ENCODE peak calls at places on chromosomes 7 and 10, in nine cellular contexts. M, J, L, Z, R, X, I, E and C are unnamed samples.

GRCh38 chr10:132624847-132625839 is 87.6 kb downstream of the INPP5A start:
- DNase-seq in M (no peak), J (no peak), L (no peak), Z (peak; percentile 20), R (no peak), X (no peak), I (no peak), E (no peak), C (no peak)

GRCh38 chr7:39428221-39428620 is 138.0 kb upstream of the YAE1 start:
- DNase-seq in M (no peak), J (peak; percentile 73), L (no peak), Z (peak; percentile 48), R (peak; percentile 75), X (no peak), I (peak; percentile 64), E (no peak), C (no peak)

GRCh38 chr7:1293950-1294728 is 61.5 kb downstream of the UNCX start:
- DNase-seq in M (no peak), J (no peak), L (no peak), Z (no peak), R (no peak), X (no peak), I (no peak), E (no peak), C (no peak)

GRCh38 chr7:33903770-33904679 is 1.3 kb upstream of the BMPER start:
- DNase-seq in M (peak; percentile 53), J (no peak), L (no peak), Z (peak; percentile 45), R (no peak), X (peak; percentile 67), I (peak; percentile 87), E (no peak), C (no peak)

GRCh38 chr10:14665865-14666857 is 108.5 kb downstream of the FAM107B start:
- DNase-seq in M (no peak), J (no peak), L (no peak), Z (peak; percentile 23), R (no peak), X (no peak), I (peak; percentile 47), E (no peak), C (no peak)

GRCh38 chr7:88254721-88255120 is 34.9 kb upstream of the SRI start:
- DNase-seq in M (no peak), J (no peak), L (no peak), Z (no peak), R (no peak), X (no peak), I (peak; percentile 82), E (no peak), C (no peak)

GRCh38 chr7:148238926-148239325 is 351.6 kb upstream of the C7orf33 start:
- DNase-seq in M (no peak), J (no peak), L (no peak), Z (no peak), R (no peak), X (no peak), I (no peak), E (no peak), C (no peak)

GRCh38 chr10:6401562-6402348 is 178.3 kb downstream of the PRKCQ start:
- DNase-seq in M (peak; percentile 60), J (peak; percentile 85), L (peak; percentile 91), Z (peak; percentile 92), R (peak; percentile 44), X (peak; percentile 69), I (peak; percentile 95), E (peak; percentile 36), C (peak; percentile 84)

GRCh38 chr10:49629286-49629915 is 15.6 kb downstream of the CHAT start:
- DNase-seq in M (no peak), J (no peak), L (no peak), Z (no peak), R (no peak), X (peak; percentile 3), I (no peak), E (no peak), C (no peak)

GRCh38 chr7:140402178-140402835 is 1.6 kb upstream of the RAB19 start:
- DNase-seq in M (no peak), J (peak; percentile 48), L (no peak), Z (peak; percentile 76), R (peak; percentile 34), X (no peak), I (peak; percentile 74), E (no peak), C (peak; percentile 39)

GRCh38 chr7:18020138-18020715 is 7.4 kb downstream of the PRPS1L1 start:
- DNase-seq in M (no peak), J (no peak), L (peak; percentile 6), Z (no peak), R (no peak), X (no peak), I (peak; percentile 18), E (no peak), C (no peak)

GRCh38 chr10:100600218-100600617 is 64.5 kb downstream of the HIF1AN start:
- DNase-seq in M (no peak), J (no peak), L (no peak), Z (no peak), R (no peak), X (no peak), I (peak; percentile 8), E (no peak), C (no peak)

GRCh38 chr7:31271641-31272405 is 68.7 kb downstream of the NEUROD6 start:
- DNase-seq in M (no peak), J (no peak), L (no peak), Z (no peak), R (no peak), X (no peak), I (no peak), E (no peak), C (no peak)

GRCh38 chr7:155291045-155291530 is 6.6 kb upstream of the INSIG1 start:
- DNase-seq in M (peak; percentile 59), J (peak; percentile 69), L (peak; percentile 94), Z (peak; percentile 66), R (no peak), X (no peak), I (peak; percentile 83), E (no peak), C (no peak)

GRCh38 chr7:43076189-43076605 is 36.2 kb upstream of the HECW1 start:
- DNase-seq in M (no peak), J (peak; percentile 2), L (no peak), Z (peak; percentile 2), R (peak; percentile 18), X (no peak), I (peak; percentile 37), E (no peak), C (no peak)

GRCh38 chr7:131605280-131605878 is 49.0 kb upstream of the PODXL start:
- DNase-seq in M (no peak), J (no peak), L (no peak), Z (no peak), R (no peak), X (peak; percentile 63), I (no peak), E (no peak), C (no peak)

GRCh38 chr10:29811751-29812427 is 177.1 kb upstream of the SVIL start:
- DNase-seq in M (peak; percentile 33), J (peak; percentile 58), L (no peak), Z (peak; percentile 98), R (peak; percentile 95), X (no peak), I (peak; percentile 95), E (no peak), C (peak; percentile 95)

GRCh38 chr7:134449596-134450194 is 9.2 kb downstream of the AKR1B1 start:
- DNase-seq in M (no peak), J (no peak), L (no peak), Z (peak; percentile 54), R (no peak), X (no peak), I (peak; percentile 42), E (no peak), C (no peak)

GRCh38 chr10:73876971-73877370 is 2.6 kb upstream of the CAMK2G start:
- DNase-seq in M (no peak), J (peak; percentile 14), L (no peak), Z (peak; percentile 58), R (no peak), X (no peak), I (peak; percentile 66), E (no peak), C (no peak)
- H3K4me3 ChIP-seq in M (no peak overlapping the region), J (no peak overlapping the region), L (no peak overlapping the region), Z (no peak overlapping the region), R (no peak overlapping the region), X (no peak overlapping the region), I (no peak overlapping the region), E (no peak overlapping the region), C (no peak overlapping the region)

DNA sequence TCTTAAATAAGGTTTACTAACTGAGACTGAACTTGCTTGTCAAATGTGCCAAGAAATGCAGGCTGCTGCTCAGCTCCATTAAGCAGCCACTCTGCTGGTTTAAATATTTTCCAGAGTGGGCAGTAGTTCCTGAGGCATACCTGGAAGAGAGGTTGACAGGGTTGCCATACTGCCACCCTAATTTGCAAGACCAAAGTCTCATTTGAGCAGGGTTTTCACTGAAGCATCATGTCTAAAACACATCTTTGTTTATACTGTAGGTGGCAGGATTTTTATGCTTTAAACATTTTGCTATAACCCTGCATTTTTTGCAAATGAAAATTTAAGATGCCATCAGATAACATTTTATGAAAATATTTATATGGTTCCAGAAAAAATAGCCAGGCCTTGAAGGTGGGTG is 618.0 kb upstream of the LRRTM3 start:
- DNase-seq in M (no peak), J (no peak), L (no peak), Z (no peak), R (no peak), X (no peak), I (no peak), E (no peak), C (no peak)
- H3K4me3 ChIP-seq in M (no peak overlapping the region), J (no peak overlapping the region), L (no peak overlapping the region), Z (no peak overlapping the region), R (no peak overlapping the region), X (no peak overlapping the region), I (no peak overlapping the region), E (no peak overlapping the region), C (no peak overlapping the region)

DNA sequence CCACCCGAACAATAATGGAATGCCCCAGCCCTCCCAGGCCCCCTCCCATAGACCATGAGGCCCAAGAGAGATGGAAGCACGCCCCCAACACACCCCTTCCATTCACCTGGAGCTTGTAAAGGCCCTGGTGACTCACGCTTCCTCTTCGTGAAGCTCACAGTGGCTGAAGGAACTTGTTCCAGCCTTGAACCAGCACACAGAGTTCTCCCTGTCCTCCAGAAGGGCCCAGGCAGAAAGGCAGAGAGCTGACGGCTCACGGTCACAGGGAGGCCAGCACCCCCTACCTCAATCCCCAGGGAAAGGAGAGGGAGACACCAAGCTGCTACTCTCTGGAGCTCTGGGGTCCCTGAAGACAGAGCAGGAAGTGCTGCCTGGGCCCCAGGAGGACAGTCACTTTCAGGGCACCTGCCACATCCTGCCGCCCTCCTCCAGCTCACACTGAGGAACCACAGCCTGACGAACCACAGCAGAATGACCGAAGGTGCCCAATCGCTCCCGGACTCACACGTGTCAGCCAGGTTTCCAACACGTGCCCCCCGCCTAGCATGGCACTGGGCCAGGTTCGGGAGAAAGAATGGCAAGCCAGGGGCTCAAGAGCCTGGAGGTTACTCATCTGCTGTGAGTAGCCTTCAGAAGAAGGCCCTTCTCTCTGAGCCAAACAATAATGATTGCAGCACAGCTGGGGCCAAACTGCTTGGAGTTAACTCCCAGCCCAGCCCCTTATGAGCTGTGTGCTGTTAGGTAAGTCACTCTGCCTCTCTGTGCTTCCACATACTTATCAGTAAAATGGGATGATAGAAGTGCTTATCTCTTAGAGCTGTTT is 52.8 kb downstream of the DLG5 start:
- DNase-seq in M (peak; percentile 67), J (peak; percentile 23), L (peak; percentile 52), Z (peak; percentile 42), R (peak; percentile 19), X (peak; percentile 73), I (peak; percentile 70), E (peak; percentile 6), C (no peak)
- H3K4me3 ChIP-seq in M (no peak overlapping the region), J (no peak overlapping the region), L (no peak overlapping the region), Z (no peak overlapping the region), R (no peak overlapping the region), X (no peak overlapping the region), I (no peak overlapping the region), E (no peak overlapping the region), C (no peak overlapping the region)

GRCh38 chr7:150515752-150516151 is 1.1 kb downstream of the GIMAP7 start:
- DNase-seq in M (no peak), J (no peak), L (no peak), Z (no peak), R (no peak), X (no peak), I (no peak), E (no peak), C (no peak)
- H3K4me3 ChIP-seq in M (peak overlapping the region; percentile 61), J (no peak overlapping the region), L (peak overlapping the region; percentile 32), Z (no peak overlapping the region), R (no peak overlapping the region), X (peak overlapping the region; percentile 1), I (no peak overlapping the region), E (peak overlapping the region; percentile 92), C (no peak overlapping the region)